ENCODE peak calls at places on chromosomes 13 and 19, in six cellular contexts. One of them, this sample, is unnamed.

GRCh38 chr19:50836543-50837195 is 3.3 kb upstream of the KLK15 start:
- DNase-seq in hepatocyte: no peak
- DNase-seq in fibroblast of pulmonary artery: no peak
- DNase-seq in fibroblast of villous mesenchyme: no peak
- DNase-seq in HFFc6: no peak
- DNase-seq in BE2C: no peak
- DNase-seq in this sample: no peak

GRCh38 chr19:16217671-16218464 is 20.2 kb downstream of the AP1M1 start:
- DNase-seq in hepatocyte: no peak
- DNase-seq in fibroblast of pulmonary artery: no peak
- DNase-seq in fibroblast of villous mesenchyme: no peak
- DNase-seq in HFFc6: no peak
- DNase-seq in BE2C: no peak
- DNase-seq in this sample: no peak

GRCh38 chr13:101868585-101869469 is 416.4 kb downstream of the ITGBL1 start:
- DNase-seq in hepatocyte: no peak
- DNase-seq in fibroblast of pulmonary artery: no peak
- DNase-seq in fibroblast of villous mesenchyme: no peak
- DNase-seq in HFFc6: no peak
- DNase-seq in BE2C: no peak
- DNase-seq in this sample: no peak

GRCh38 chr13:99614465-99614885 is 113.2 kb downstream of the TM9SF2 start:
- DNase-seq in hepatocyte: peak
- DNase-seq in fibroblast of pulmonary artery: peak
- DNase-seq in fibroblast of villous mesenchyme: peak
- DNase-seq in HFFc6: peak
- DNase-seq in BE2C: peak
- DNase-seq in this sample: no peak

GRCh38 chr19:29841209-29841558 is 29.4 kb downstream of the CCNE1 start:
- DNase-seq in hepatocyte: no peak
- DNase-seq in fibroblast of pulmonary artery: no peak
- DNase-seq in fibroblast of villous mesenchyme: peak
- DNase-seq in HFFc6: no peak
- DNase-seq in BE2C: no peak
- DNase-seq in this sample: no peak

GRCh38 chr19:7124782-7125181 is 55.3 kb downstream of the ZNF557 start:
- DNase-seq in hepatocyte: no peak
- DNase-seq in fibroblast of pulmonary artery: no peak
- DNase-seq in fibroblast of villous mesenchyme: no peak
- DNase-seq in HFFc6: no peak
- DNase-seq in BE2C: no peak
- DNase-seq in this sample: no peak

GRCh38 chr19:15671891-15672579 is 852 bp upstream of the CYP4F12 start:
- DNase-seq in hepatocyte: no peak
- DNase-seq in fibroblast of pulmonary artery: no peak
- DNase-seq in fibroblast of villous mesenchyme: no peak
- DNase-seq in HFFc6: no peak
- DNase-seq in BE2C: no peak
- DNase-seq in this sample: no peak

GRCh38 chr13:47033216-47033615 is 136.4 kb upstream of the HTR2A start:
- DNase-seq in hepatocyte: no peak
- DNase-seq in fibroblast of pulmonary artery: peak
- DNase-seq in fibroblast of villous mesenchyme: peak
- DNase-seq in HFFc6: peak
- DNase-seq in BE2C: no peak
- DNase-seq in this sample: no peak

GRCh38 chr13:107576430-107576829 is 638.9 kb downstream of the LIG4 start:
- DNase-seq in hepatocyte: no peak
- DNase-seq in fibroblast of pulmonary artery: no peak
- DNase-seq in fibroblast of villous mesenchyme: no peak
- DNase-seq in HFFc6: no peak
- DNase-seq in BE2C: no peak
- DNase-seq in this sample: no peak

GRCh38 chr19:40604647-40605200 is 3.6 kb downstream of the LTBP4 start:
- DNase-seq in hepatocyte: peak
- DNase-seq in fibroblast of pulmonary artery: no peak
- DNase-seq in fibroblast of villous mesenchyme: no peak
- DNase-seq in HFFc6: no peak
- DNase-seq in BE2C: no peak
- DNase-seq in this sample: no peak

GRCh38 chr19:13441810-13442512 is 64.3 kb downstream of the CACNA1A start:
- DNase-seq in hepatocyte: peak
- DNase-seq in fibroblast of pulmonary artery: peak
- DNase-seq in fibroblast of villous mesenchyme: peak
- DNase-seq in HFFc6: peak
- DNase-seq in BE2C: no peak
- DNase-seq in this sample: peak

GRCh38 chr19:14072535-14073231 is at the start of gene MISP3:
- DNase-seq in hepatocyte: peak
- DNase-seq in fibroblast of pulmonary artery: no peak
- DNase-seq in fibroblast of villous mesenchyme: peak
- DNase-seq in HFFc6: no peak
- DNase-seq in BE2C: peak
- DNase-seq in this sample: no peak

GRCh38 chr19:39845621-39846175 is 481 bp downstream of the FBL start:
- DNase-seq in hepatocyte: peak
- DNase-seq in fibroblast of pulmonary artery: no peak
- DNase-seq in fibroblast of villous mesenchyme: no peak
- DNase-seq in HFFc6: no peak
- DNase-seq in BE2C: peak
- DNase-seq in this sample: no peak

GRCh38 chr13:78742659-78743058 is 83.7 kb upstream of the OBI1 start:
- DNase-seq in hepatocyte: no peak
- DNase-seq in fibroblast of pulmonary artery: no peak
- DNase-seq in fibroblast of villous mesenchyme: no peak
- DNase-seq in HFFc6: no peak
- DNase-seq in BE2C: no peak
- DNase-seq in this sample: no peak

GRCh38 chr13:106367361-106367781 is 168.1 kb downstream of the EFNB2 start:
- DNase-seq in hepatocyte: no peak
- DNase-seq in fibroblast of pulmonary artery: no peak
- DNase-seq in fibroblast of villous mesenchyme: no peak
- DNase-seq in HFFc6: no peak
- DNase-seq in BE2C: no peak
- DNase-seq in this sample: no peak

GRCh38 chr13:110644892-110645521 is 29.7 kb downstream of the NAXD start:
- DNase-seq in hepatocyte: peak
- DNase-seq in fibroblast of pulmonary artery: peak
- DNase-seq in fibroblast of villous mesenchyme: peak
- DNase-seq in HFFc6: peak
- DNase-seq in BE2C: peak
- DNase-seq in this sample: peak
- TF ChIP-seq CTCF in hepatocyte: peak
- TF ChIP-seq CTCF in fibroblast of pulmonary artery: peak
- TF ChIP-seq CTCF in fibroblast of villous mesenchyme: peak
- TF ChIP-seq CTCF in HFFc6: peak
- TF ChIP-seq CTCF in BE2C: peak
- TF ChIP-seq CTCF in this sample: peak

GRCh38 chr19:4369888-4370260 is 26.5 kb downstream of the MPND start:
- DNase-seq in hepatocyte: no peak
- DNase-seq in fibroblast of pulmonary artery: no peak
- DNase-seq in fibroblast of villous mesenchyme: peak
- DNase-seq in HFFc6: no peak
- DNase-seq in BE2C: peak
- DNase-seq in this sample: peak
- TF ChIP-seq CTCF in hepatocyte: peak
- TF ChIP-seq CTCF in fibroblast of pulmonary artery: peak
- TF ChIP-seq CTCF in fibroblast of villous mesenchyme: peak
- TF ChIP-seq CTCF in HFFc6: peak
- TF ChIP-seq CTCF in BE2C: peak
- TF ChIP-seq CTCF in this sample: peak

DNA sequence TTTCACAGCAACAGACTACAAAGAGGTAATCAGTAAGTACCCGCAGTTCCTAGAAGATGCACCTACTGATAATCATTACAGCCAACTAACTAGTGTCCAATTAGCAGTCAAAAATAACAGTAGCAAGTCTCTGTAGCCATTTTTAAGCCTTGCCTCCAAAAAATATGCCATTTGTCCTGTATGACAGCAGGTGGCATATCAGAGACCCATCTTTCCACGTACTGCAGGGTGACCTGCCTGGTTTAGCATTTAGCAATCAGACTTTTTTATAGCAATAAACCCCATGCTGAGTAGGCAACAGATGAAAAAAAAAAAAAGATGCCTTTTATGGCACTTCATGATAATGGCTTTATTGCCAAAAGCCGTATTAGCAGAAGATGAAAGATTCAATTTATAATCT is 155.3 kb upstream of the LSM14A start:
- DNase-seq in hepatocyte: no peak
- DNase-seq in fibroblast of pulmonary artery: no peak
- DNase-seq in fibroblast of villous mesenchyme: no peak
- DNase-seq in HFFc6: no peak
- DNase-seq in BE2C: no peak
- DNase-seq in this sample: no peak
- TF ChIP-seq CTCF in hepatocyte: no peak
- TF ChIP-seq CTCF in fibroblast of pulmonary artery: no peak
- TF ChIP-seq CTCF in fibroblast of villous mesenchyme: no peak
- TF ChIP-seq CTCF in HFFc6: no peak
- TF ChIP-seq CTCF in BE2C: peak
- TF ChIP-seq CTCF in this sample: no peak

GRCh38 chr19:17506745-17507144 is 4.7 kb upstream of the PGLS start:
- DNase-seq in hepatocyte: no peak
- DNase-seq in fibroblast of pulmonary artery: no peak
- DNase-seq in fibroblast of villous mesenchyme: no peak
- DNase-seq in HFFc6: no peak
- DNase-seq in BE2C: no peak
- DNase-seq in this sample: no peak

GRCh38 chr19:17504030-17504429 is 7.4 kb upstream of the PGLS start:
- DNase-seq in hepatocyte: no peak
- DNase-seq in fibroblast of pulmonary artery: no peak
- DNase-seq in fibroblast of villous mesenchyme: no peak
- DNase-seq in HFFc6: no peak
- DNase-seq in BE2C: no peak
- DNase-seq in this sample: no peak

GRCh38 chr19:17503240-17503639 is 8.2 kb upstream of the PGLS start:
- DNase-seq in hepatocyte: no peak
- DNase-seq in fibroblast of pulmonary artery: no peak
- DNase-seq in fibroblast of villous mesenchyme: peak
- DNase-seq in HFFc6: no peak
- DNase-seq in BE2C: no peak
- DNase-seq in this sample: no peak

GRCh38 chr19:17504456-17504855 is 7.0 kb upstream of the PGLS start:
- DNase-seq in hepatocyte: no peak
- DNase-seq in fibroblast of pulmonary artery: no peak
- DNase-seq in fibroblast of villous mesenchyme: no peak
- DNase-seq in HFFc6: no peak
- DNase-seq in BE2C: no peak
- DNase-seq in this sample: no peak

GRCh38 chr19:17505218-17505617 is 6.2 kb upstream of the PGLS start:
- DNase-seq in hepatocyte: no peak
- DNase-seq in fibroblast of pulmonary artery: no peak
- DNase-seq in fibroblast of villous mesenchyme: no peak
- DNase-seq in HFFc6: no peak
- DNase-seq in BE2C: no peak
- DNase-seq in this sample: no peak
- TF ChIP-seq CTCF in hepatocyte: no peak
- TF ChIP-seq CTCF in fibroblast of pulmonary artery: no peak
- TF ChIP-seq CTCF in fibroblast of villous mesenchyme: no peak
- TF ChIP-seq CTCF in HFFc6: no peak
- TF ChIP-seq CTCF in BE2C: no peak
- TF ChIP-seq CTCF in this sample: no peak

GRCh38 chr13:30111810-30112209 is 195.5 kb downstream of the KATNAL1 start:
- DNase-seq in hepatocyte: no peak
- DNase-seq in fibroblast of pulmonary artery: no peak
- DNase-seq in fibroblast of villous mesenchyme: no peak
- DNase-seq in HFFc6: no peak
- DNase-seq in BE2C: no peak
- DNase-seq in this sample: no peak
- TF ChIP-seq CTCF in hepatocyte: peak
- TF ChIP-seq CTCF in fibroblast of pulmonary artery: peak
- TF ChIP-seq CTCF in fibroblast of villous mesenchyme: peak
- TF ChIP-seq CTCF in HFFc6: peak
- TF ChIP-seq CTCF in BE2C: peak
- TF ChIP-seq CTCF in this sample: peak

GRCh38 chr13:70098669-70099068 is 9.0 kb upstream of the ATXN8OS start:
- DNase-seq in hepatocyte: peak
- DNase-seq in fibroblast of pulmonary artery: peak
- DNase-seq in fibroblast of villous mesenchyme: no peak
- DNase-seq in HFFc6: no peak
- DNase-seq in BE2C: no peak
- DNase-seq in this sample: no peak
- TF ChIP-seq CTCF in hepatocyte: peak
- TF ChIP-seq CTCF in fibroblast of pulmonary artery: peak
- TF ChIP-seq CTCF in fibroblast of villous mesenchyme: no peak
- TF ChIP-seq CTCF in HFFc6: peak
- TF ChIP-seq CTCF in BE2C: peak
- TF ChIP-seq CTCF in this sample: peak

GRCh38 chr13:73757471-73758233 is 376.6 kb downstream of the KLF12 start:
- DNase-seq in hepatocyte: no peak
- DNase-seq in fibroblast of pulmonary artery: no peak
- DNase-seq in fibroblast of villous mesenchyme: no peak
- DNase-seq in HFFc6: no peak
- DNase-seq in BE2C: no peak
- DNase-seq in this sample: no peak
- TF ChIP-seq CTCF in hepatocyte: no peak
- TF ChIP-seq CTCF in fibroblast of pulmonary artery: no peak
- TF ChIP-seq CTCF in fibroblast of villous mesenchyme: no peak
- TF ChIP-seq CTCF in HFFc6: no peak
- TF ChIP-seq CTCF in BE2C: no peak
- TF ChIP-seq CTCF in this sample: no peak

This sample was measured in neural crest cell.